ENCODE peak calls at places on chromosomes 12 and 14, in six cellular contexts. W, S, A, L, T and D are unnamed samples.

GRCh38 chr14:24692382-24693352 is 58.7 kb upstream of the GZMB start:
- DNase-seq in W (no peak), S (no peak), A (no peak), L (no peak), T (no peak), D (no peak)

GRCh38 chr14:72692678-72693077 is 201.2 kb downstream of the DPF3 start:
- DNase-seq in W (no peak), S (no peak), A (no peak), L (no peak), T (no peak), D (no peak)

GRCh38 chr12:109863961-109864712 is 16.2 kb downstream of the GLTP start:
- DNase-seq in W (peak), S (peak), A (no peak), L (no peak), T (peak), D (peak)

GRCh38 chr14:31219169-31219568 is 11.6 kb upstream of the HECTD1 start:
- DNase-seq in W (peak), S (no peak), A (no peak), L (no peak), T (no peak), D (peak)

GRCh38 chr14:35949933-35950332 is 123.8 kb downstream of the BRMS1L start:
- DNase-seq in W (no peak), S (peak), A (no peak), L (no peak), T (no peak), D (peak)

GRCh38 chr12:9992296-9992695 is 6.6 kb downstream of the CLEC1B start:
- DNase-seq in W (no peak), S (no peak), A (no peak), L (no peak), T (no peak), D (no peak)

GRCh38 chr14:44565968-44566367 is 58.9 kb upstream of the FSCB start:
- DNase-seq in W (no peak), S (no peak), A (no peak), L (no peak), T (no peak), D (no peak)

GRCh38 chr12:110907583-110907982 is 12.8 kb downstream of the MYL2 start:
- DNase-seq in W (no peak), S (no peak), A (no peak), L (no peak), T (no peak), D (no peak)

GRCh38 chr12:93025145-93026103 is 96.3 kb upstream of the EEA1 start:
- DNase-seq in W (peak), S (peak), A (peak), L (peak), T (no peak), D (peak)

GRCh38 chr12:112627851-112628250 is 163.7 kb upstream of the RPH3A start:
- DNase-seq in W (no peak), S (no peak), A (no peak), L (no peak), T (no peak), D (no peak)

GRCh38 chr12:53056901-53057300 is 7.0 kb downstream of the TNS2 start:
- DNase-seq in W (no peak), S (no peak), A (no peak), L (no peak), T (no peak), D (no peak)

GRCh38 chr12:132261328-132262138 is 67.9 kb downstream of the GALNT9 start:
- DNase-seq in W (no peak), S (no peak), A (no peak), L (no peak), T (no peak), D (no peak)

GRCh38 chr12:5827591-5827990 is 117.5 kb downstream of the ANO2 start:
- DNase-seq in W (no peak), S (no peak), A (no peak), L (no peak), T (no peak), D (no peak)

GRCh38 chr12:132908145-132909029 is 21.0 kb upstream of the CHFR start:
- DNase-seq in W (peak), S (no peak), A (peak), L (peak), T (peak), D (peak)

GRCh38 chr14:92959189-92959531 is 36.2 kb downstream of the CHGA start:
- DNase-seq in W (no peak), S (no peak), A (no peak), L (peak), T (no peak), D (no peak)

GRCh38 chr14:101821528-101821927 is 60.0 kb downstream of the PPP2R5C start:
- DNase-seq in W (no peak), S (no peak), A (no peak), L (no peak), T (no peak), D (no peak)

GRCh38 chr12:101733166-101733565 is 6.1 kb downstream of the SYCP3 start:
- DNase-seq in W (no peak), S (no peak), A (no peak), L (no peak), T (no peak), D (no peak)

GRCh38 chr14:100304825-100305445 is 1.3 kb downstream of the SLC25A29 start:
- DNase-seq in W (peak), S (peak), A (no peak), L (no peak), T (peak), D (no peak)

GRCh38 chr12:12592930-12593329 is 18.7 kb upstream of the CREBL2 start:
- DNase-seq in W (peak), S (peak), A (no peak), L (no peak), T (no peak), D (peak)

GRCh38 chr12:27822076-27822712 is 42.2 kb upstream of the MANSC4 start:
- DNase-seq in W (peak), S (peak), A (peak), L (no peak), T (no peak), D (peak)

GRCh38 chr12:56208014-56208413 is 13.7 kb downstream of the RNF41 start:
- DNase-seq in W (no peak), S (no peak), A (no peak), L (no peak), T (no peak), D (no peak)

GRCh38 chr12:39188689-39189088 is 254.2 kb downstream of the KIF21A start:
- DNase-seq in W (no peak), S (no peak), A (no peak), L (no peak), T (no peak), D (no peak)

GRCh38 chr12:95607642-95608041 is 56.4 kb upstream of the USP44 start:
- DNase-seq in W (no peak), S (no peak), A (no peak), L (no peak), T (no peak), D (no peak)

GRCh38 chr12:58346032-58346632 is 404.8 kb downstream of the ATP23 start:
- DNase-seq in W (peak), S (peak), A (peak), L (peak), T (no peak), D (peak)

GRCh38 chr12:53044052-53044581 is 5.7 kb upstream of the TNS2 start:
- DNase-seq in W (no peak), S (peak), A (no peak), L (peak), T (peak), D (no peak)

GRCh38 chr12:96156211-96156610 is 38.0 kb upstream of the ELK3 start:
- DNase-seq in W (no peak), S (no peak), A (no peak), L (no peak), T (no peak), D (no peak)

GRCh38 chr12:75208851-75209781 is 523 bp downstream of the KCNC2 start:
- DNase-seq in W (peak), S (no peak), A (peak), L (peak), T (no peak), D (peak)

GRCh38 chr12:6053541-6053940 is 70.9 kb downstream of the VWF start:
- DNase-seq in W (peak), S (no peak), A (no peak), L (no peak), T (no peak), D (peak)

GRCh38 chr12:64672925-64673409 is 62.7 kb downstream of the RASSF3 start:
- DNase-seq in W (peak), S (peak), A (no peak), L (peak), T (peak), D (peak)

GRCh38 chr12:72723732-72724131 is 451.6 kb downstream of the TRHDE start:
- DNase-seq in W (no peak), S (no peak), A (no peak), L (no peak), T (no peak), D (no peak)